ENCODE peak calls at places on chromosomes 13 and 19, in seven cellular contexts. H is ovary, F is A549, K is SK-N-SH, E is esophagus muscularis mucosa, T is transverse colon, L is upper lobe of left lung. R is an unnamed sample.

GRCh38 chr13:21014139-21014665 is 47.2 kb downstream of the LATS2 start:
- DNase-seq in T (no peak), K (no peak), F (no peak), E (no peak), L (no peak), H (no peak), R (no peak)

GRCh38 chr19:16160943-16161560 is 12.3 kb downstream of the CIB3 start:
- DNase-seq in L (no peak), F (peak), T (peak), K (no peak), E (no peak), H (no peak), R (no peak)

GRCh38 chr13:76231522-76232167 is 595.5 kb downstream of the LMO7 start:
- DNase-seq in E (no peak), T (no peak), K (no peak), L (no peak), F (no peak), H (no peak), R (no peak)

GRCh38 chr19:34881982-34882381 is 44.7 kb upstream of the ZNF30 start:
- DNase-seq in F (no peak), H (no peak), E (no peak), T (no peak), K (no peak), L (no peak), R (no peak)

GRCh38 chr19:3837332-3837731 is 31.5 kb downstream of the ZFR2 start:
- DNase-seq in L (no peak), F (no peak), E (no peak), K (no peak), T (no peak), H (no peak), R (no peak)

GRCh38 chr13:29140277-29140676 is 320.1 kb downstream of the MTUS2 start:
- DNase-seq in T (no peak), E (no peak), K (no peak), L (no peak), F (no peak), H (no peak), R (no peak)

GRCh38 chr19:10762656-10763055 is 44.8 kb downstream of the DNM2 start:
- DNase-seq in T (peak), E (no peak), K (no peak), L (no peak), H (no peak), F (peak), R (no peak)

GRCh38 chr13:79912403-79912802 is 428.5 kb downstream of the SPRY2 start:
- DNase-seq in T (no peak), E (no peak), F (no peak), K (no peak), L (no peak), H (no peak), R (no peak)

GRCh38 chr13:42153371-42153770 is 104.9 kb downstream of the DGKH start:
- DNase-seq in E (no peak), F (no peak), T (no peak), K (no peak), H (no peak), L (no peak), R (no peak)

GRCh38 chr13:40228981-40229380 is 437.5 kb downstream of the FOXO1 start:
- DNase-seq in T (no peak), F (peak), H (no peak), K (no peak), E (no peak), L (no peak), R (no peak)

GRCh38 chr13:26872444-26873173 is 112.0 kb upstream of the GPR12 start:
- DNase-seq in F (peak), T (peak), K (peak), L (peak), H (no peak), E (no peak), R (no peak)

GRCh38 chr19:47075941-47076340 is 27.5 kb upstream of the TMEM160 start:
- DNase-seq in T (no peak), K (no peak), E (no peak), L (no peak), F (no peak), H (no peak), R (no peak)

GRCh38 chr13:82747331-82747730 is 1134.9 kb downstream of the SLITRK1 start:
- DNase-seq in T (no peak), K (no peak), F (no peak), L (no peak), H (no peak), E (no peak), R (no peak)

GRCh38 chr13:35723820-35724219 is 247.3 kb upstream of the MAB21L1 start:
- DNase-seq in K (peak), F (no peak), E (no peak), L (no peak), H (peak), T (no peak), R (peak)

GRCh38 chr19:57560049-57560491 is 407 bp upstream of the ZNF550 start:
- DNase-seq in L (no peak), E (no peak), H (no peak), K (peak), F (no peak), T (no peak), R (no peak)

GRCh38 chr13:90979059-90979458 is 368.4 kb upstream of the MIR17HG start:
- DNase-seq in T (no peak), L (no peak), F (no peak), E (no peak), H (no peak), K (no peak), R (no peak)

GRCh38 chr19:47095707-47096704 is 17.6 kb downstream of the ZC3H4 start:
- DNase-seq in F (peak), K (no peak), H (peak), T (peak), L (peak), E (no peak), R (no peak)

GRCh38 chr13:35512271-35512920 is 35.9 kb upstream of the MAB21L1 start:
- DNase-seq in H (peak), F (no peak), L (no peak), T (no peak), K (no peak), E (no peak), R (peak)

GRCh38 chr19:43847246-43847645 is 20.1 kb downstream of the ZNF283 start:
- DNase-seq in E (no peak), H (no peak), F (peak), T (no peak), L (no peak), K (no peak), R (no peak)

GRCh38 chr13:51207881-51208280 is 14.3 kb upstream of the FAM124A start:
- DNase-seq in L (no peak), E (no peak), H (no peak), T (no peak), K (no peak), F (no peak), R (no peak)

GRCh38 chr13:51202477-51203046 is 19.6 kb upstream of the FAM124A start:
- DNase-seq in F (no peak), E (peak), L (no peak), H (no peak), T (no peak), K (no peak), R (no peak)

GRCh38 chr13:51201886-51202285 is 20.3 kb upstream of the FAM124A start:
- DNase-seq in L (no peak), E (peak), H (no peak), F (no peak), K (no peak), T (no peak), R (no peak)
- TF ChIP-seq EP300 in L (no peak), E (no peak), H (no peak), F (no peak), K (no peak), T (no peak), R (no peak)

GRCh38 chr13:59782696-59783095 is 381.0 kb downstream of the DIAPH3 start:
- DNase-seq in K (no peak), L (no peak), F (no peak), T (no peak), E (no peak), H (no peak), R (no peak)
- TF ChIP-seq EP300 in K (no peak), L (no peak), F (no peak), T (no peak), E (no peak), H (no peak), R (no peak)

GRCh38 chr19:40392894-40393517 is 3.0 kb upstream of the HIPK4 start:
- DNase-seq in K (no peak), L (peak), H (no peak), T (peak), E (no peak), F (peak), R (no peak)
- TF ChIP-seq EP300 in K (no peak), L (no peak), H (no peak), T (no peak), E (no peak), F (no peak), R (no peak)

GRCh38 chr13:71522976-71523517 is 344.0 kb downstream of the DACH1 start:
- DNase-seq in L (no peak), K (no peak), H (no peak), T (no peak), E (no peak), F (no peak), R (no peak)
- TF ChIP-seq EP300 in L (no peak), K (no peak), H (no peak), T (no peak), E (no peak), F (no peak), R (no peak)

GRCh38 chr13:110549795-110550160 is 11.7 kb downstream of the RAB20 start:
- DNase-seq in K (no peak), H (no peak), E (no peak), T (no peak), F (no peak), L (no peak), R (no peak)

GRCh38 chr13:110548891-110549794 is 12.4 kb downstream of the RAB20 start:
- DNase-seq in F (no peak), T (no peak), K (no peak), E (no peak), L (no peak), H (no peak), R (no peak)

GRCh38 chr13:110546389-110546788 is 15.1 kb downstream of the RAB20 start:
- DNase-seq in F (no peak), E (no peak), L (no peak), T (no peak), H (no peak), K (no peak), R (no peak)

GRCh38 chr13:110551284-110551683 is 10.2 kb downstream of the RAB20 start:
- DNase-seq in E (no peak), L (no peak), H (no peak), F (no peak), K (peak), T (no peak), R (no peak)

DNA sequence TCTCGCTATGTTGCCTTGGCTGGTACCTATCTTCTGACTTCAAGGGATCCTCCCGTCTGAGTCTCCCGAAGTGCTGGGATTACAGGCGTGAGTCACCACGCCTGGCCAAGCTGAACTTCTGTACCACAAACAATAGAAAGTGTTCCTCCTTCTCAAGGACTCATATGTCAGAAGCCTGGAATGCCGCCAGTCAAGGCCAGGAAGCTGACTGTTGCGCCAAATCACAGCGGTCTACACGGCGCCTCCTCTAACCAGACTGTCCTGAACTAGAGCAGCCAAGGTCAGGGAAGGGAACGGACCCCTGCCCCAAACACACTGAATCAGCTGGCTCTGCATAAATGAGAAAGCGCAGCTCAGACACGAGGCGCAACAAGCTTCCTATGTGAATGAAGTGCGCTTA is 14.6 kb downstream of the RAB20 start:
- DNase-seq in H (peak), E (no peak), L (peak), K (no peak), T (peak), F (peak), R (peak)
- TF ChIP-seq EP300 in H (no peak), E (no peak), L (peak), K (no peak), T (no peak), F (no peak), R (peak)

DNA sequence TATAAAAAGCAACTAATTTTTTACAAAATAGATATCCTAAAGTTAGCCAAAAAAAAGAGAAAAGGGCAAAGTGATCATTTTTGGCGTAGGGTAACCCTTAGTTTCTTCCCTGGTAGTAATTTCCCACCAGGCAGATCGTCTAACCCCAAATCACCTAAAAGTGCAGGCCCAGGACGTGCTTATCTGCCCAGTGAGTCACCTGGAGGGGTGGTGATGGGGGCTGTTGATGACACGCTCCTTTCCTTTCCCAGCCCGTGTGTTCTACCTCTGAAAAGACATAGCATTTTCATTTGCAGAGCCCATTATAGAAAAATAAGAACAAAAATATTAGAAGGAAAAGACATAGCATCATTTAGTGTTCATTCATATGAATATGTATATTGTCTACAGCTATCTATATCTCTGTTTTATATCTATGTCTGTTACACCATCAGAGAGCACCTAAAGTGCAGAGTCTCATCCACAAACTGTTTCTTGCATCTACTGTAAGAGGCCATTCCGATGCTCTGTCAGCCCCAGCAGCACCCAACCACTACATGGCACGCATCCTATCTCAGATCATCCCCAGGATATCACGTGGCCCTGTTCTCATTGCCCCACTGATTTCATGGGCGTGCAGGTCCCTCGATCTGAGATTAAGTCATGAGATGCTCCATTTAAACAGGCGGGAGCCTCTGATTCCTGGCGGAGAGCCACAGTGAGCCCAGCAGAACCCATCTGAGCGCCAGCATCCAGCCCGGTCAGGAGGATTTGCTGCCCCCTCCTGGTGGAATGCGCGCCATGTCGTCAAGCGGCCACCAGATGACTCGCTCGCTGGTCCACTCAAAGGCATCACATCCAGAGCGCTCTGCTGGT is 8.5 kb upstream of the LILRB3 start:
- DNase-seq in T (peak), K (peak), L (peak), E (peak), F (peak), H (peak), R (peak)
- TF ChIP-seq EP300 in T (no peak), K (no peak), L (no peak), E (no peak), F (no peak), H (no peak), R (peak)

GRCh38 chr19:791605-792360 is 5.5 kb upstream of the PTBP1 start:
- DNase-seq in F (peak), K (peak), E (no peak), H (no peak), T (no peak), L (no peak), R (no peak)
- TF ChIP-seq EP300 in F (no peak), K (no peak), E (no peak), H (no peak), T (no peak), L (no peak), R (no peak)

GRCh38 chr19:2724148-2724557 is 3.0 kb upstream of the DIRAS1 start:
- DNase-seq in L (no peak), F (no peak), T (no peak), E (no peak), K (peak), H (no peak), R (no peak)
- TF ChIP-seq EP300 in L (no peak), F (no peak), T (no peak), E (no peak), K (no peak), H (no peak), R (no peak)

R was measured in tibial nerve.